ENCODE peak calls at places on chromosome 6, in six cellular contexts. D, P, R, H, Y and I are unnamed samples. For H3K36me3 and H3K4me1, the result is how much of the 10 kb centered on the place peaks cover.

GRCh38 chr6:2862712-2863174 is 21.1 kb upstream of the SERPINB1 start:
- ATAC-seq in R (no peak), H (peak), Y (no peak), D (no peak), P (no peak), I (no peak)

GRCh38 chr6:128657181-128657580 is 136.8 kb upstream of the PTPRK start:
- ATAC-seq in Y (no peak), R (no peak), H (peak), P (no peak), D (no peak), I (no peak)

GRCh38 chr6:165455488-165455887 is 146.1 kb upstream of the C6orf118 start:
- ATAC-seq in Y (no peak), D (no peak), R (no peak), H (no peak), P (no peak), I (no peak)

GRCh38 chr6:168524644-168525043 is 83.7 kb downstream of the SMOC2 start:
- ATAC-seq in P (peak), H (no peak), R (no peak), Y (peak), D (peak), I (no peak)

GRCh38 chr6:142566628-142567396 is 265.0 kb downstream of the ADGRG6 start:
- ATAC-seq in D (peak), H (peak), R (peak), P (peak), Y (peak), I (peak)

GRCh38 chr6:106247733-106248132 is 77.8 kb downstream of the ATG5 start:
- ATAC-seq in R (no peak), D (no peak), H (peak), P (no peak), Y (no peak), I (no peak)

GRCh38 chr6:29602564-29603361 is 17.8 kb downstream of the OR2H2 start:
- ATAC-seq in P (peak), H (peak), R (no peak), D (peak), Y (peak), I (no peak)

GRCh38 chr6:81401970-81402690 is 350.4 kb downstream of the TENT5A start:
- ATAC-seq in Y (no peak), P (no peak), H (no peak), D (no peak), R (no peak), I (no peak)

GRCh38 chr6:168278904-168279303 is 40.7 kb downstream of the DACT2 start:
- ATAC-seq in R (no peak), D (no peak), Y (no peak), H (no peak), P (no peak), I (no peak)

GRCh38 chr6:15522427-15522826 is 140.4 kb downstream of the DTNBP1 start:
- ATAC-seq in P (no peak), D (peak), H (peak), Y (no peak), R (no peak), I (peak)

GRCh38 chr6:15089569-15090144 is 156.2 kb upstream of the JARID2 start:
- ATAC-seq in P (no peak), R (no peak), D (no peak), Y (no peak), H (no peak), I (peak)

GRCh38 chr6:149725785-149726184 is 7.9 kb upstream of the LATS1 start:
- ATAC-seq in D (no peak), R (no peak), Y (no peak), P (no peak), H (no peak), I (no peak)
- H3K36me3 ChIP-seq in D (under half), R (under half), Y (under half), P (under half), H (under half), I (half or more)

GRCh38 chr6:42047220-42047590 is 3.1 kb upstream of the TAF8 start:
- ATAC-seq in R (no peak), P (no peak), D (no peak), H (no peak), Y (no peak), I (no peak)

GRCh38 chr6:42046491-42047219 is 3.7 kb upstream of the TAF8 start:
- ATAC-seq in D (no peak), H (no peak), R (no peak), Y (no peak), P (no peak), I (no peak)

GRCh38 chr6:42047790-42048405 is 2.4 kb upstream of the TAF8 start:
- ATAC-seq in Y (peak), R (peak), P (no peak), D (no peak), H (no peak), I (no peak)

GRCh38 chr6:42043787-42044475 is 6.4 kb upstream of the TAF8 start:
- ATAC-seq in Y (peak), R (peak), H (peak), D (peak), P (peak), I (peak)

DNA sequence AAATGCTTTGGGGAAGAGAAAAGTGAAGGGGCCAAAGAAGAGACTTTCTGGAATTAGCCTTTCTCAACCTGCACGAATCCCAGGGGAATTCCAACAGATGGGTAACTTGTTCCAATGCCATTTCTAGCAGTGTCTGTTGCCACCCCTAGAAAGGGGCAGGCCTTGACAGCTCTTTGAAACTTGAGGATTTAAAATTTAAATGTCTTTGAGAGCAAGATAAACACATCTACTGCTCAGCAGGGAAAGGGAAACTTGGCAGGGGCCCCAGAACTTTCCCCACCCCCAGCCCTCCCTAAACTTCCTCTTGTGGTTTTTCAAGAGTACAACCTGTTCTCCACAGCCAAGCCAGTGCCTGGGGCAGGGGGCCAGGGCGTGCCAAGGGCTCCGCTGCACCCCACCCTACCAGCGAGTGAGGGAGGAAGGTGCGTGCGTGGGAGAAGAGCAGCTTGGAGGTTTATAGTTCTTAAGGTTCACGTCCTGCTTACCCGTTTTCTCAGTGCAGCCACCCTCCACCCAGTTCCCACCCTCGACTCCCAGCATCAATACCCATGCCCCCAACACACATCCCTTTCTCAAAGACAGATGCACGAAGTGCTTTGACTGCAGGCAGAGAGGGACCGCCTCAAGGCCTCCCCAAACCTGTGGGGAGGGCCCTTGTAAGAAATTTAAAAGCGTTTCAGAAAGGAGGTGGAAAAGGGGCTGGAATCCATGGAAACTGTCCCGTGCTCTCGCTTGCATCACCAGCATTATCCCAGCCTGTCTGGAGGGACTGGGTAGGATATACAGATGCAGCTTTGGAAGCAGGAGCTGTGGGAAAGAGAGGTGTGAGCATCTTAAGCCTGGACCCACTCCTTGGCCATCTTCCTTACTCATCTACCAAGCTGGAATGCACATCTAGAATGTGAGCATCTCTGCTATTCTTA is 4.5 kb upstream of the TAF8 start:
- ATAC-seq in P (peak), Y (no peak), H (no peak), D (peak), R (no peak), I (peak)
- H3K4me1 ChIP-seq in P (under half), Y (half or more), H (under half), D (under half), R (under half), I (half or more)

GRCh38 chr6:152387091-152387490 is 250.1 kb downstream of the SYNE1 start:
- ATAC-seq in D (no peak), P (no peak), Y (no peak), H (no peak), R (no peak), I (no peak)

GRCh38 chr6:152380351-152380767 is 256.8 kb downstream of the SYNE1 start:
- ATAC-seq in P (peak), D (no peak), H (peak), Y (peak), R (peak), I (peak)

GRCh38 chr6:152386131-152386530 is 251.0 kb downstream of the SYNE1 start:
- ATAC-seq in Y (no peak), H (peak), R (no peak), P (no peak), D (no peak), I (no peak)

GRCh38 chr6:152378154-152378553 is 259.0 kb downstream of the SYNE1 start:
- ATAC-seq in P (no peak), R (no peak), Y (no peak), D (no peak), H (no peak), I (no peak)

DNA sequence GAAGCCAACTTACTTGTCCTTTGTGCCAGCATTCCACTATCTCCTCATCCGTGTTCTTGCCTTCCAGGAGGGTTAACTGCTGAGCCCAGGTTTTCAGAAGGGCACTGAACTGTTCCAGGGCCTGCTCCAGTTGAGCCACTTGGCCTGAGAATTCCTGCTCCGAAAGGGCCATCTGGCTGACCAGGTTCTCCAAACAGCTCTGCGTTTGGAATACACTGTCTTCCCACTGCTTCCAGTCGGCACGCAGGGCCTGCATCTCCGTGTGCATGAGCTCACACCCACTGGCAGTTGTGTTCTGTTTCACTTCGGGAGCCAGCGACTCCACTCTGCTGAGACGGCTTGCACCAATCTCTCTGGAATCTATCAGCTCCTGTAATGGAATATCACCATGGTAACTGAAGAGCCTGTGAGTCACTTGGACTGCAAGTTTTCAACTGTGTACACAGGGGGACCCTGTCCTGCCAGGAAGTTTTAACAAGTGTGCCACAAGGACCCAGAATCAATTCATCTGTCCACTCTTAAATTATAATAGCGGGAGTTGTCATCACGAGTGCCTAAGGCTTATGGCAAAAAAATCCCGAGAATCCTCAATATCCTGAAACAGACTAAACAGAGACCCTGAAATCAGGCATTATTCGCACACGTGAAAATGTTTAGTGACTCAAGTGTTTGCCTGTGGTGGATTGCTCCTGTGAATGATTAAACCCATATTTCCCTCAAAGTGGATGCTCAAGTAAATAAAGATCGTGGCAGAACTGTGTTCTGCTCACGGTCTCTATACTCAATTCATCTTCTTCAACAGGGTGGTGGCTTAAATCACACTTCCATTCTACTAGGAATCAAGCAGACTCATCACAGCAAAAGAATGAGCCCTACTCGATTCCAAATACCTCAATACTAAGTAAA is 255.9 kb downstream of the SYNE1 start:
- ATAC-seq in D (peak), R (peak), Y (peak), H (no peak), P (peak), I (peak)
- TF ChIP-seq POLR2AphosphoS5 in D (no peak), R (no peak), Y (no peak), H (no peak), P (peak), I (peak)

DNA sequence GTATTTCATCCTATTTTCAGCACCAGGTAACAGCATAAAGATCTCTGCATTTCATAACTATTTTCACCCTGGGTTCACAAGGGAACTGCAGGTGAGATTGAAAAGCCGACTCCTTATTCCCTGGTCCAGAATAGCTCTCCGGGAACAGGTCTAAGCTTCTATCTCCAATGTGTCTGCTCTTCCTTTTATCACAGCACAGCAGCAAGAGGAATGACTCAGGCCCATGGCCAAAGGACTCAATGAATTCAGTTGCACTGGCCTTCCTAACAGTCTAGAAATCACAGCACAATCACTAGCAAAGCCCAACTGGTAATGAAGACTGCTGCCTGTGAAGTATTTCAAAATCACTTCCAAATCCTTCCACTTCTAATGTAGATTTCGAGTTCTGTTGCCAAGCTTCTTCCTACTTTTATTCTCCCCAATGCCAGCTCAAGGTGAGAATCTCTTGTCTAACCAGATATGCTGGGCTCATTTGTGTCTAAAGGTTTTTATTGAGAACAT is 30.7 kb downstream of the HMGN3 start:
- ATAC-seq in Y (no peak), R (no peak), H (no peak), D (no peak), P (no peak), I (no peak)
- H3K36me3 ChIP-seq in Y (under half), R (under half), H (under half), D (under half), P (under half), I (half or more)

DNA sequence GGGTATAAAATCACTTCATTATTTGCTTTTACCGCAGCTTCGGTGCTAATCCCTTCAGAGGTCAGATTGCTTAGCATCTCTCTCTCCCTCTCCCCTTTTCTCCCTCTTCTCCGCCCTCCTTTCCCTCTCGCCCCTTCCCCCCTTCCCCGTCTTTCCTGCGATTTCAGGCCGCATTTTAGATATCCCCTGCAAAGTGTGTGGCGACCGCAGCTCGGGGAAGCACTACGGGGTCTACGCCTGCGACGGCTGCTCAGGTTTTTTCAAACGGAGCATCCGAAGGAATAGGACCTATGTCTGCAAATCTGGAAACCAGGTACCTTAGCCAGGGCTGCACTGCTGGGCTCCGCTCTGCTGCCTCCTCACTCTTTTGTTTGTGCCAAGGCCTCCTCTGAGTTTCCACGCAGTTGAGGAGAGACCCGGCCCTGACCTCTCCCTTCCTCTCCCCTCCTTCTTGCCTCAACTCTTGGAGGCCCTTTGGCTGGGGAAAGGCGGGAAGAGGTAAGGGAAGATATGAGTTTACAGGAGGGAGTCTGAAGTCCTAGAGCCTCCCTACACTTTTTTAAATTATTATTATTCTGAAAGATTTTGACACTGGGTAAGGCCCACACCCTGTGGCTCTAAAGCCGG is 5.6 kb downstream of the NR2E1 start:
- ATAC-seq in Y (no peak), D (no peak), R (no peak), H (no peak), P (no peak), I (no peak)
- H3K4me1 ChIP-seq in Y (under half), D (half or more), R (under half), H (under half), P (under half), I (half or more)

DNA sequence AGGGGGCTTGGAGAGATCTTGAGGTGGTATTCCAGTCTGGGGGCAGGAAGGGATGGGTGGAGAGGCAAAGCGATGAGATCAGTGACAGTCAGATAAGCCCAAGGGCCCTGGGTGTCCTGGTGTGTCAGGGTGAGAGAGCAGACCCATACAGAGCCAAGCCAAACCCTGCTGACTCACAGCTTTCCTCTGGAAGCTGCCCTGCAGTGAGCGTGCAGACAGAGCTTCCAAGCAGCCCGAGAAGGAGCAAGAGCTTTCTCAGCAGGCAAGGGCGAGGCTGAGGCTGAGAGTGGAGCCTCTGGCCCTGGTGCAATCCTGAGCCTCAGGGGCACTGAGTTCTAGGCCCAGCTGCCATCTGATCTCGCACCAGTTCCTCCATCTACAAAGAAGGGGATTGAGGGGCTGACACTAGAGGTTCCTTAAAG is 91.1 kb upstream of the HIVEP1 start:
- ATAC-seq in P (peak), R (peak), Y (peak), D (peak), H (no peak), I (peak)
- TF ChIP-seq POLR2AphosphoS5 in P (no peak), R (no peak), Y (no peak), D (no peak), H (no peak), I (no peak)

GRCh38 chr6:43782764-43783513 is 12.9 kb downstream of the VEGFA start:
- ATAC-seq in D (no peak), H (no peak), R (no peak), Y (no peak), P (no peak), I (no peak)
- H3K36me3 ChIP-seq in D (under half), H (under half), R (under half), Y (half or more), P (half or more), I (half or more)

GRCh38 chr6:339480-339879 is 47.2 kb downstream of the DUSP22 start:
- ATAC-seq in P (no peak), H (peak), Y (no peak), R (no peak), D (no peak), I (no peak)

GRCh38 chr6:340181-340955 is 48.1 kb downstream of the DUSP22 start:
- ATAC-seq in D (no peak), Y (no peak), R (no peak), P (no peak), H (peak), I (no peak)

GRCh38 chr6:340991-341827 is 48.9 kb downstream of the DUSP22 start:
- ATAC-seq in D (no peak), P (no peak), H (peak), Y (no peak), R (no peak), I (peak)

GRCh38 chr6:337782-338464 is 45.6 kb downstream of the DUSP22 start:
- ATAC-seq in D (no peak), R (no peak), P (no peak), H (no peak), Y (no peak), I (no peak)

DNA sequence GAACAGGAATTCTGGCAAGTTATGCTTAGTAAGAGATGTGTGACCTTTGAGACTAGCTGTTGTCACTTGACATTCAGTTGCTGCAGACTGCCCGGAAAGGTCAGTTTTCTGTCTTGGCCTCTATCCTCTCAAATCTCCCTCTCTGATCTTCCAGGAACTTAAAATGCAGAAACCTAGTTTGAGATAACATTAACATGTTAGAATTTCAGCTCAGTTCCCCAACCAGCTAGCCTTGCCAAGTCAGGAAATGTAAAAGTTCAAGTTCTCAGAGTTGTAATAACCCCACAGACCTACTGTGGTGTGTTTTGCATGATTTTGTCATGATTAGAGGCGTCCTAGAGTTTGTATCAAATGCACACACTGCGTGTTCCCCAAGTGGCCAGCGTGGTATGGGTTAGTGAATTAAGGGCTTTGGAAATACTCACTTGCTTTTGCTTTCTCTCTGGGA is 46.6 kb downstream of the DUSP22 start:
- ATAC-seq in H (peak), R (no peak), Y (peak), D (no peak), P (no peak), I (no peak)
- H3K4me1 ChIP-seq in H (half or more), R (under half), Y (under half), D (under half), P (under half), I (under half)

DNA sequence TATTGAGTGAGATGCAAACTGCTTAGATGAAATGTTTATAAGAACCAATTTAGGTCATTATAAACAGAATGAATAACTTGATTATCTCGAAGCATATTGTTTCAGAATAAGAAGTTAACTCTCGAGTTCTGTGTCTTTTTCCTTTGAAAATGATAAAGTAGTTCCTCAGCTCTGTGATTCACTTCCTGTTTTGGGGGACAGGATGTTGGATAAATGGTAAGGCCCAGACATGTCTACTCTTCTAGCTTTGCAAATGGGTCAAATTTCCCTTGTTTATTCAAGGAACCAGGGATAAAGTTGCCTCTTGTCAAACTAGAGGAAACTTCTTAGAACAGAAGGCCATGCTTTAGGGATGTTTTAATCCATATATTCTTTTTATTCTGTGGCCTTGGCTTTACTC is 246.9 kb downstream of the SOX4 start:
- ATAC-seq in H (no peak), R (no peak), P (no peak), D (no peak), Y (no peak), I (no peak)
- TF ChIP-seq POLR2AphosphoS5 in H (no peak), R (no peak), P (no peak), D (no peak), Y (no peak), I (no peak)